ENCODE peak calls at places on chromosomes 5 and 9, in ten cellular contexts. A is NAMALWA; S is left cardiac atrium; W is stimulated activated CD4-positive, alpha-beta T cell treated with anti-CD3 and anti-CD28 coated beads, Interleukin-1b, Interleukin-23, amount 100 ng/mL, for 24 hours; N is brain microvascular endothelial cell; T is PC-9; Y is T-helper 1 cell; Z is activated CD4-positive, alpha-beta T cell treated with anti-CD3 and anti-CD28 coated beads for 24 hours; B is NCI-H187; K is nucleus accumbens. I is an unnamed sample.

GRCh38 chr5:142293486-142293885 is 31.3 kb downstream of the SPRY4 start:
- DNase-seq in A (no peak), T (no peak), Y (no peak), S (no peak), B (no peak), K (no peak), N (peak), W (no peak), Z (no peak), I (no peak)

GRCh38 chr5:67493676-67494075 is 297.1 kb upstream of the CD180 start:
- DNase-seq in Y (no peak), W (no peak), N (peak), K (peak), A (no peak), B (peak), Z (no peak), S (no peak), T (no peak), I (peak)

GRCh38 chr9:99037768-99038167 is 67.1 kb upstream of the TGFBR1 start:
- DNase-seq in W (no peak), T (no peak), Y (no peak), B (no peak), A (no peak), N (no peak), S (no peak), K (no peak), Z (no peak), I (no peak)

GRCh38 chr5:50800410-50800809 is 134.0 kb downstream of the PARP8 start:
- DNase-seq in Y (no peak), A (no peak), N (no peak), B (no peak), K (no peak), S (no peak), Z (no peak), W (no peak), T (no peak), I (no peak)

GRCh38 chr9:107929439-107929838 is 439.9 kb upstream of the KLF4 start:
- DNase-seq in T (no peak), A (no peak), S (peak), Y (no peak), W (no peak), Z (no peak), N (peak), K (no peak), B (no peak), I (peak)

GRCh38 chr5:1127991-1128785 is 16.3 kb upstream of the SLC12A7 start:
- DNase-seq in T (no peak), S (peak), B (no peak), K (no peak), W (no peak), N (no peak), Z (no peak), A (peak), Y (no peak), I (peak)

GRCh38 chr9:132644251-132644650 is 25.5 kb downstream of the DDX31 start:
- DNase-seq in T (no peak), N (no peak), S (no peak), K (no peak), Z (no peak), B (no peak), A (peak), Y (no peak), W (no peak), I (no peak)

GRCh38 chr5:78903936-78904335 is 81.2 kb downstream of the ARSB start:
- DNase-seq in S (no peak), K (no peak), T (no peak), B (no peak), Y (no peak), A (no peak), W (no peak), N (no peak), Z (no peak), I (no peak)

GRCh38 chr9:87910821-87911220 is 6.9 kb upstream of the SPATA31C1 start:
- DNase-seq in Z (no peak), N (no peak), K (no peak), S (no peak), W (no peak), B (no peak), T (no peak), A (no peak), Y (no peak), I (no peak)

GRCh38 chr9:134468358-134468757 is 142.1 kb downstream of the RXRA start:
- DNase-seq in K (no peak), T (peak), Y (no peak), N (no peak), B (no peak), A (no peak), W (no peak), Z (no peak), S (no peak), I (no peak)

GRCh38 chr5:131460867-131461572 is 174.0 kb downstream of the RAPGEF6 start:
- DNase-seq in B (no peak), S (no peak), Z (no peak), W (no peak), T (no peak), N (peak), Y (no peak), A (no peak), K (no peak), I (no peak)

GRCh38 chr5:171945476-171945875 is 61.0 kb downstream of the FBXW11 start:
- DNase-seq in B (no peak), W (no peak), T (no peak), N (no peak), Y (no peak), Z (no peak), S (no peak), A (no peak), K (no peak), I (no peak)

GRCh38 chr9:132728497-132728896 is 58.2 kb downstream of the GTF3C4 start:
- DNase-seq in B (no peak), W (no peak), K (no peak), T (no peak), N (no peak), Z (no peak), A (no peak), S (no peak), Y (no peak), I (no peak)

GRCh38 chr9:129174724-129175514 is 3.1 kb downstream of the IER5L start:
- DNase-seq in N (peak), T (peak), Z (no peak), B (no peak), S (peak), K (peak), A (peak), Y (no peak), W (no peak), I (peak)

GRCh38 chr9:131677445-131678180 is 62.3 kb downstream of the RAPGEF1 start:
- DNase-seq in T (peak), Y (no peak), W (no peak), K (no peak), N (peak), B (no peak), A (peak), S (no peak), Z (no peak), I (no peak)